ENCODE peak calls at places on chromosomes 16 and 17, in six cellular contexts. R, C, K, E, Q and P are unnamed samples.

GRCh38 chr16:67279296-67280089 is at the start of gene PLEKHG4:
- DNase-seq in R (peak), C (peak), K (peak), E (peak), Q (peak), P (peak)

GRCh38 chr17:81586096-81586495 is 33.9 kb upstream of the FAAP100 start:
- DNase-seq in R (no peak), C (no peak), K (no peak), E (no peak), Q (no peak), P (no peak)

GRCh38 chr16:83974475-83974874 is 6.4 kb downstream of the NECAB2 start:
- DNase-seq in R (no peak), C (no peak), K (no peak), E (no peak), Q (no peak), P (peak)

GRCh38 chr17:77279448-77280303 is 138.9 kb downstream of the SEC14L1 start:
- DNase-seq in R (no peak), C (no peak), K (no peak), E (no peak), Q (no peak), P (no peak)

GRCh38 chr17:29042679-29043538 is at the start of gene PIPOX:
- DNase-seq in R (no peak), C (no peak), K (no peak), E (no peak), Q (no peak), P (no peak)

GRCh38 chr16:53768593-53768992 is 64.6 kb downstream of the FTO start:
- DNase-seq in R (no peak), C (no peak), K (no peak), E (no peak), Q (peak), P (no peak)

GRCh38 chr16:85235988-85236831 is 123.9 kb upstream of the CIBAR2 start:
- DNase-seq in R (no peak), C (no peak), K (no peak), E (no peak), Q (no peak), P (peak)

GRCh38 chr17:43645765-43646481 is 15.8 kb downstream of the MEOX1 start:
- DNase-seq in R (no peak), C (peak), K (no peak), E (peak), Q (no peak), P (peak)

GRCh38 chr16:1414532-1415265 is at the start of gene UNKL:
- DNase-seq in R (peak), C (peak), K (peak), E (peak), Q (no peak), P (peak)

GRCh38 chr17:57165754-57166153 is 80.7 kb downstream of the AKAP1 start:
- DNase-seq in R (no peak), C (no peak), K (no peak), E (no peak), Q (no peak), P (no peak)

GRCh38 chr17:63629627-63630026 is 7.4 kb downstream of the MAP3K3 start:
- DNase-seq in R (no peak), C (no peak), K (no peak), E (no peak), Q (no peak), P (no peak)

GRCh38 chr16:86491643-86492030 is 18.7 kb upstream of the FOXF1 start:
- DNase-seq in R (no peak), C (peak), K (no peak), E (no peak), Q (no peak), P (no peak)

GRCh38 chr16:15440852-15441251 is 6.5 kb downstream of the BMERB1 start:
- DNase-seq in R (no peak), C (no peak), K (no peak), E (no peak), Q (no peak), P (no peak)

GRCh38 chr17:647340-648197 is 67.1 kb downstream of the VPS53 start:
- DNase-seq in R (no peak), C (no peak), K (no peak), E (no peak), Q (no peak), P (no peak)